ENCODE peak calls at places on chromosomes 2 and 18, in nine cellular contexts. T is prostate gland; L is iris pigment epithelial cell; X is T-helper 9 cell; I is lower lobe of right lung; Y is stimulated activated naive CD8-positive, alpha-beta T cell treated with anti-CD3 and anti-CD28 coated beads, Interleukin-15, Interleukin-2, amounts not matched to agents 100 U/mL and 50 U/mL, for 24 hours; U is caudate nucleus; Q is T-helper 1 cell; B is stimulated activated CD8-positive, alpha-beta memory T cell treated with anti-CD3 and anti-CD28 coated beads, Interleukin-12 subunit alpha, Interleukin-12 subunit beta, amount 100 ng/mL, for 1 hour. J is an unnamed sample.
A peak's percentile ranks its signal among the peaks of the same experiment; 100 is the strongest.

GRCh38 chr2:41967426-41968181 is 80.2 kb upstream of the PKDCC start:
- DNase-seq in T (no peak), L (no peak), X (no peak), I (no peak), Y (no peak), U (no peak), Q (no peak), B (no peak), J (no peak)

GRCh38 chr2:95316466-95317122 is 19.4 kb downstream of the KCNIP3 start:
- DNase-seq in T (no peak), L (peak; percentile 31), X (no peak), I (no peak), Y (no peak), U (no peak), Q (no peak), B (no peak), J (no peak)

GRCh38 chr2:241804326-241805276 is 4.4 kb upstream of the NEU4 start:
- DNase-seq in T (no peak), L (peak; percentile 47), X (no peak), I (peak; percentile 45), Y (peak; percentile 43), U (no peak), Q (no peak), B (no peak), J (peak; percentile 53)

GRCh38 chr18:1846640-1847039 is 724.7 kb downstream of the METTL4 start:
- DNase-seq in T (no peak), L (peak; percentile 32), X (no peak), I (no peak), Y (no peak), U (no peak), Q (no peak), B (no peak), J (no peak)

GRCh38 chr18:31500161-31500688 is 2.2 kb downstream of the DSG2 start:
- DNase-seq in T (no peak), L (no peak), X (no peak), I (no peak), Y (no peak), U (no peak), Q (no peak), B (no peak), J (no peak)

GRCh38 chr2:120140866-120141265 is 82.3 kb downstream of the TMEM185B start:
- DNase-seq in T (no peak), L (peak; percentile 59), X (no peak), I (no peak), Y (no peak), U (no peak), Q (no peak), B (no peak), J (no peak)

GRCh38 chr2:179588486-179589145 is 272.8 kb downstream of the ZNF385B start:
- DNase-seq in T (no peak), L (no peak), X (no peak), I (no peak), Y (no peak), U (no peak), Q (no peak), B (no peak), J (no peak)

GRCh38 chr2:42964444-42965081 is 172.2 kb upstream of the HAAO start:
- DNase-seq in T (no peak), L (peak; percentile 95), X (no peak), I (peak; percentile 65), Y (no peak), U (no peak), Q (no peak), B (no peak), J (peak; percentile 47)

GRCh38 chr2:136381245-136381644 is 263.3 kb upstream of the CXCR4 start:
- DNase-seq in T (no peak), L (no peak), X (no peak), I (no peak), Y (no peak), U (no peak), Q (no peak), B (no peak), J (no peak)

GRCh38 chr2:236180831-236181453 is 12.8 kb upstream of the GBX2 start:
- DNase-seq in T (no peak), L (peak; percentile 64), X (peak; percentile 23), I (no peak), Y (peak; percentile 62), U (no peak), Q (peak; percentile 16), B (no peak), J (peak; percentile 54)

GRCh38 chr2:85600235-85600575 is 2.3 kb downstream of the TMEM150A start:
- DNase-seq in T (no peak), L (no peak), X (no peak), I (no peak), Y (no peak), U (no peak), Q (no peak), B (no peak), J (no peak)

GRCh38 chr18:9140381-9140780 is 3.8 kb downstream of the ANKRD12 start:
- DNase-seq in T (no peak), L (no peak), X (no peak), I (no peak), Y (no peak), U (no peak), Q (no peak), B (no peak), J (no peak)

GRCh38 chr18:13540783-13541182 is 185.6 kb downstream of the FAM210A start:
- DNase-seq in T (no peak), L (no peak), X (no peak), I (no peak), Y (peak; percentile 66), U (no peak), Q (no peak), B (peak; percentile 20), J (no peak)